ENCODE peak calls at places on chromosome X, in eight cellular contexts. W is stimulated activated CD4-positive, alpha-beta T cell treated with anti-CD3 and anti-CD28 coated beads, Interleukin-12 subunit alpha, Interleukin-12 subunit beta, amount 100 ng/mL, for 4 hours; E is ACHN; Y is activated CD4-positive, CD25-positive, alpha-beta regulatory T cell; B is progenitor cell of endocrine pancreas; G is T-cell; O is foreskin fibroblast; M is brain microvascular endothelial cell. X is an unnamed sample.
A peak's percentile ranks its signal among the peaks of the same experiment; 100 is the strongest.

GRCh38 chrX:116204947-116205346 is 34.4 kb downstream of the AGTR2 start:
- DNase-seq in O (no peak), E (peak; percentile 3), Y (no peak), W (no peak), B (no peak), G (no peak), M (peak; percentile 4), X (no peak)

GRCh38 chrX:25125483-25125882 is 109.7 kb upstream of the ARX start:
- DNase-seq in B (no peak), W (no peak), O (no peak), E (no peak), G (no peak), M (no peak), Y (no peak), X (no peak)

GRCh38 chrX:37348237-37349130 is 680 bp upstream of the PRRG1 start:
- DNase-seq in M (no peak), G (no peak), Y (no peak), E (peak; percentile 44), B (no peak), O (peak; percentile 16), W (no peak), X (no peak)

GRCh38 chrX:37487271-37487670 is 84.2 kb upstream of the LANCL3 start:
- DNase-seq in E (no peak), G (no peak), M (no peak), W (no peak), O (no peak), Y (no peak), B (no peak), X (no peak)

GRCh38 chrX:97446298-97446882 is 562.7 kb downstream of the RPA4 start:
- DNase-seq in E (peak; percentile 1), O (no peak), G (no peak), M (no peak), W (no peak), Y (no peak), B (no peak), X (no peak)

GRCh38 chrX:38215141-38215540 is 5.5 kb downstream of the SRPX start:
- DNase-seq in Y (no peak), M (no peak), O (peak; percentile 79), E (no peak), B (no peak), G (no peak), W (no peak), X (no peak)

GRCh38 chrX:108732630-108733321 is 3.6 kb downstream of the IRS4 start:
- DNase-seq in W (no peak), O (no peak), E (no peak), M (no peak), B (peak; percentile 17), G (no peak), Y (no peak), X (no peak)

GRCh38 chrX:137032378-137032694 is 1.5 kb downstream of the GPR101 start:
- DNase-seq in G (no peak), B (no peak), Y (no peak), E (no peak), M (no peak), O (no peak), W (no peak), X (no peak)

GRCh38 chrX:34197946-34198345 is 65.8 kb upstream of the FAM47A start:
- DNase-seq in O (no peak), B (no peak), W (no peak), G (no peak), Y (no peak), M (no peak), E (no peak), X (no peak)